ENCODE peak calls at places on chromosomes 5 and 9, in eight cellular contexts. J is astrocyte; D is fibroblast of the aortic adventitia; C is HCT116; Y is IMR-90; X is GM12865; G is astrocyte of the cerebellum; S is CD8-positive, alpha-beta memory T cell. E is an unnamed sample.
A peak's percentile ranks its signal among the peaks of the same experiment; 100 is the strongest.

GRCh38 chr5:158897444-158898160 is 202.1 kb downstream of the EBF1 start:
- DNase-seq in J (no peak), D (no peak), C (no peak), Y (no peak), X (peak; percentile 60), G (no peak), S (no peak), E (no peak)

GRCh38 chr5:160835818-160836528 is 16.0 kb downstream of the ATP10B start:
- DNase-seq in J (no peak), D (no peak), C (no peak), Y (no peak), X (no peak), G (no peak), S (no peak), E (no peak)

GRCh38 chr5:132469380-132470372 is 20.9 kb downstream of the IRF1 start:
- DNase-seq in J (no peak), D (no peak), C (no peak), Y (peak; percentile 35), X (no peak), G (no peak), S (no peak), E (no peak)

GRCh38 chr9:137583347-137583746 is 4.6 kb upstream of the DPH7 start:
- DNase-seq in J (no peak), D (no peak), C (no peak), Y (no peak), X (no peak), G (no peak), S (no peak), E (no peak)

GRCh38 chr5:151719228-151719861 is 32.6 kb upstream of the SPARC start:
- DNase-seq in J (no peak), D (peak; percentile 76), C (no peak), Y (peak; percentile 50), X (peak; percentile 82), G (no peak), S (no peak), E (peak; percentile 39)

GRCh38 chr9:34892886-34893285 is 65.2 kb upstream of the PHF24 start:
- DNase-seq in J (no peak), D (no peak), C (no peak), Y (no peak), X (no peak), G (no peak), S (no peak), E (no peak)

GRCh38 chr5:57499262-57500050 is 16.8 kb upstream of the ACTBL2 start:
- DNase-seq in J (peak; percentile 39), D (peak; percentile 92), C (peak; percentile 62), Y (peak; percentile 69), X (peak; percentile 62), G (peak; percentile 42), S (no peak), E (peak; percentile 65)

GRCh38 chr5:125267636-125268248 is 521.3 kb upstream of the ZNF608 start:
- DNase-seq in J (no peak), D (no peak), C (no peak), Y (no peak), X (no peak), G (no peak), S (no peak), E (no peak)

GRCh38 chr9:112917027-112917986 is 26.6 kb upstream of the SLC46A2 start:
- DNase-seq in J (no peak), D (no peak), C (peak; percentile 27), Y (no peak), X (no peak), G (no peak), S (no peak), E (no peak)

GRCh38 chr9:124284237-124284831 is 26.6 kb downstream of the NEK6 start:
- DNase-seq in J (peak; percentile 56), D (peak; percentile 49), C (no peak), Y (peak; percentile 73), X (no peak), G (no peak), S (no peak), E (no peak)

GRCh38 chr5:178509491-178510057 is 80.6 kb downstream of the COL23A1 start:
- DNase-seq in J (no peak), D (no peak), C (no peak), Y (no peak), X (no peak), G (no peak), S (no peak), E (no peak)

GRCh38 chr5:61805101-61805500 is 473.0 kb downstream of the ZSWIM6 start:
- DNase-seq in J (peak; percentile 88), D (peak; percentile 45), C (no peak), Y (peak; percentile 60), X (no peak), G (peak; percentile 80), S (no peak), E (no peak)

GRCh38 chr5:151126199-151126645 is 31.4 kb downstream of the ANXA6 start:
- DNase-seq in J (peak; percentile 35), D (peak; percentile 60), C (peak; percentile 38), Y (peak; percentile 51), X (peak; percentile 90), G (peak; percentile 16), S (peak; percentile 57), E (peak; percentile 73)

GRCh38 chr5:9543266-9543925 is 2.5 kb downstream of the SEMA5A start:
- DNase-seq in J (no peak), D (peak; percentile 37), C (no peak), Y (peak; percentile 36), X (no peak), G (no peak), S (no peak), E (no peak)

GRCh38 chr5:9545301-9545958 is 445 bp downstream of the SEMA5A start:
- DNase-seq in J (no peak), D (no peak), C (no peak), Y (no peak), X (no peak), G (no peak), S (no peak), E (no peak)

GRCh38 chr5:9544056-9544455 is 1.8 kb downstream of the SEMA5A start:
- DNase-seq in J (no peak), D (no peak), C (no peak), Y (peak; percentile 22), X (no peak), G (no peak), S (no peak), E (no peak)

GRCh38 chr5:9545959-9546851 is at the start of gene SEMA5A:
- DNase-seq in J (peak; percentile 42), D (peak; percentile 61), C (no peak), Y (peak; percentile 66), X (peak; percentile 19), G (no peak), S (no peak), E (no peak)

GRCh38 chr5:9544502-9545300 is 1.2 kb downstream of the SEMA5A start:
- DNase-seq in J (peak; percentile 56), D (peak; percentile 83), C (no peak), Y (peak; percentile 80), X (peak; percentile 67), G (peak; percentile 72), S (no peak), E (peak; percentile 8)
- H3K4me3 ChIP-seq in J (peak overlapping the region; percentile 77), D (peak overlapping the region; percentile 90), C (no peak overlapping the region), Y (peak overlapping the region; percentile 73), X (peak overlapping the region; percentile 34), G (peak overlapping the region; percentile 85), S (no peak overlapping the region), E (no peak overlapping the region)

DNA sequence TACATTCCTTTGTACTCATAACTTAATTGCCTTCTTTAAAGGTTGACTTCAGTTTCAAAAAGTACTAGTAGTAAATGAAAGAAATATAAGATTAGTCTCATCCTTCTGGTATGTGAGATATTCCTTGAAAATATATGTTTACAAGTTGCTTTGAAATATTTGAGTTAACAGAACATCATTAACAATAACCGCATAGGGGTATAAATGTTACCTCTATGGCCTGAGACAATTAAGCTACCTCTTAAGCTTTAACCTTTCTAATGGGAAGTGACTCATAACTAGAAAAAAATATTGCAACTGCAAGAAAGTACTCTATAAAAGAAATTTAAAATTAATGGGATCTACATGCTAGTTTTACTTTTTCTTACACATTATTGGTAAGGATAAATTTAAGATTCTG is 399.0 kb downstream of the CDH10 start:
- DNase-seq in J (peak; percentile 6), D (no peak), C (no peak), Y (no peak), X (no peak), G (no peak), S (no peak), E (no peak)
- H3K4me3 ChIP-seq in J (no peak overlapping the region), D (no peak overlapping the region), C (no peak overlapping the region), Y (no peak overlapping the region), X (no peak overlapping the region), G (no peak overlapping the region), S (no peak overlapping the region), E (no peak overlapping the region)

GRCh38 chr9:132949709-132950108 is 5.3 kb upstream of the TSC1 start:
- DNase-seq in J (no peak), D (no peak), C (no peak), Y (no peak), X (no peak), G (no peak), S (no peak), E (no peak)
- H3K4me3 ChIP-seq in J (no peak overlapping the region), D (no peak overlapping the region), C (no peak overlapping the region), Y (no peak overlapping the region), X (no peak overlapping the region), G (no peak overlapping the region), S (no peak overlapping the region), E (no peak overlapping the region)

GRCh38 chr9:79574716-79575242 is 3.0 kb downstream of the TLE4 start:
- DNase-seq in J (peak; percentile 48), D (no peak), C (no peak), Y (peak; percentile 33), X (no peak), G (no peak), S (no peak), E (no peak)
- H3K4me3 ChIP-seq in J (peak overlapping the region; percentile 94), D (peak overlapping the region; percentile 44), C (no peak overlapping the region), Y (no peak overlapping the region), X (no peak overlapping the region), G (peak overlapping the region; percentile 77), S (no peak overlapping the region), E (peak overlapping the region; percentile 96)